ENCODE peak calls at places on chromosome 21, in nine cellular contexts. One of them, this sample, is unnamed.

GRCh38 chr21:15730484-15731242 is 881 bp downstream of the USP25 start:
- DNase-seq in cardiac fibroblast: peak
- DNase-seq in lower leg skin: peak
- DNase-seq in MM.1S: peak
- DNase-seq in tibial nerve: no peak
- DNase-seq in cardiac muscle cell: no peak
- DNase-seq in endothelial cell of umbilical vein: peak
- DNase-seq in thoracic aorta: no peak
- DNase-seq in pancreas: no peak
- DNase-seq in this sample: no peak

GRCh38 chr21:21188513-21189188 is 190.4 kb downstream of the NCAM2 start:
- DNase-seq in cardiac muscle cell: no peak
- DNase-seq in lower leg skin: no peak
- DNase-seq in pancreas: no peak
- DNase-seq in endothelial cell of umbilical vein: no peak
- DNase-seq in MM.1S: no peak
- DNase-seq in cardiac fibroblast: peak
- DNase-seq in thoracic aorta: no peak
- DNase-seq in tibial nerve: no peak
- DNase-seq in this sample: no peak

GRCh38 chr21:32463889-32464300 is 51.4 kb downstream of the EVA1C start:
- DNase-seq in lower leg skin: peak
- DNase-seq in cardiac muscle cell: no peak
- DNase-seq in pancreas: no peak
- DNase-seq in MM.1S: no peak
- DNase-seq in cardiac fibroblast: peak
- DNase-seq in thoracic aorta: no peak
- DNase-seq in endothelial cell of umbilical vein: peak
- DNase-seq in tibial nerve: no peak
- DNase-seq in this sample: no peak

GRCh38 chr21:17050156-17050555 is 462.7 kb upstream of the CXADR start:
- DNase-seq in thoracic aorta: no peak
- DNase-seq in endothelial cell of umbilical vein: no peak
- DNase-seq in MM.1S: no peak
- DNase-seq in lower leg skin: no peak
- DNase-seq in pancreas: no peak
- DNase-seq in cardiac fibroblast: no peak
- DNase-seq in cardiac muscle cell: no peak
- DNase-seq in tibial nerve: no peak
- DNase-seq in this sample: no peak

GRCh38 chr21:24367936-24368335 is 1239.3 kb downstream of the MRPL39 start:
- DNase-seq in tibial nerve: no peak
- DNase-seq in thoracic aorta: no peak
- DNase-seq in pancreas: no peak
- DNase-seq in cardiac fibroblast: peak
- DNase-seq in lower leg skin: no peak
- DNase-seq in cardiac muscle cell: no peak
- DNase-seq in endothelial cell of umbilical vein: no peak
- DNase-seq in MM.1S: no peak
- DNase-seq in this sample: no peak

GRCh38 chr21:35559128-35559831 is 501.0 kb downstream of the SETD4 start:
- DNase-seq in MM.1S: no peak
- DNase-seq in cardiac fibroblast: peak
- DNase-seq in tibial nerve: no peak
- DNase-seq in cardiac muscle cell: no peak
- DNase-seq in thoracic aorta: no peak
- DNase-seq in endothelial cell of umbilical vein: no peak
- DNase-seq in lower leg skin: no peak
- DNase-seq in pancreas: no peak
- DNase-seq in this sample: no peak

GRCh38 chr21:21147374-21147745 is 149.2 kb downstream of the NCAM2 start:
- DNase-seq in pancreas: no peak
- DNase-seq in endothelial cell of umbilical vein: no peak
- DNase-seq in cardiac muscle cell: no peak
- DNase-seq in MM.1S: no peak
- DNase-seq in lower leg skin: no peak
- DNase-seq in tibial nerve: no peak
- DNase-seq in cardiac fibroblast: no peak
- DNase-seq in thoracic aorta: no peak
- DNase-seq in this sample: no peak

GRCh38 chr21:17343055-17343454 is 169.8 kb upstream of the CXADR start:
- DNase-seq in thoracic aorta: no peak
- DNase-seq in lower leg skin: no peak
- DNase-seq in MM.1S: peak
- DNase-seq in tibial nerve: no peak
- DNase-seq in cardiac fibroblast: peak
- DNase-seq in endothelial cell of umbilical vein: peak
- DNase-seq in pancreas: no peak
- DNase-seq in cardiac muscle cell: peak
- DNase-seq in this sample: no peak

GRCh38 chr21:43277481-43278351 is 108.9 kb downstream of the CRYAA start:
- DNase-seq in lower leg skin: no peak
- DNase-seq in MM.1S: no peak
- DNase-seq in tibial nerve: no peak
- DNase-seq in pancreas: no peak
- DNase-seq in cardiac muscle cell: peak
- DNase-seq in cardiac fibroblast: no peak
- DNase-seq in endothelial cell of umbilical vein: no peak
- DNase-seq in thoracic aorta: no peak
- DNase-seq in this sample: no peak

GRCh38 chr21:29194847-29195246 is 64.4 kb downstream of the MAP3K7CL start:
- DNase-seq in cardiac fibroblast: peak
- DNase-seq in pancreas: no peak
- DNase-seq in thoracic aorta: no peak
- DNase-seq in MM.1S: no peak
- DNase-seq in endothelial cell of umbilical vein: no peak
- DNase-seq in cardiac muscle cell: no peak
- DNase-seq in tibial nerve: no peak
- DNase-seq in lower leg skin: no peak
- DNase-seq in this sample: no peak

GRCh38 chr21:29194342-29194741 is 63.9 kb downstream of the MAP3K7CL start:
- DNase-seq in cardiac fibroblast: no peak
- DNase-seq in endothelial cell of umbilical vein: no peak
- DNase-seq in thoracic aorta: no peak
- DNase-seq in tibial nerve: no peak
- DNase-seq in lower leg skin: no peak
- DNase-seq in MM.1S: no peak
- DNase-seq in pancreas: no peak
- DNase-seq in cardiac muscle cell: no peak
- DNase-seq in this sample: no peak

GRCh38 chr21:29196664-29197052 is 66.2 kb downstream of the MAP3K7CL start:
- DNase-seq in pancreas: no peak
- DNase-seq in lower leg skin: no peak
- DNase-seq in thoracic aorta: no peak
- DNase-seq in cardiac fibroblast: no peak
- DNase-seq in cardiac muscle cell: no peak
- DNase-seq in tibial nerve: no peak
- DNase-seq in MM.1S: no peak
- DNase-seq in endothelial cell of umbilical vein: no peak
- DNase-seq in this sample: no peak

GRCh38 chr21:29193907-29194306 is 63.5 kb downstream of the MAP3K7CL start:
- DNase-seq in thoracic aorta: no peak
- DNase-seq in cardiac muscle cell: no peak
- DNase-seq in MM.1S: no peak
- DNase-seq in pancreas: no peak
- DNase-seq in lower leg skin: no peak
- DNase-seq in tibial nerve: no peak
- DNase-seq in endothelial cell of umbilical vein: no peak
- DNase-seq in cardiac fibroblast: no peak
- DNase-seq in this sample: no peak

DNA sequence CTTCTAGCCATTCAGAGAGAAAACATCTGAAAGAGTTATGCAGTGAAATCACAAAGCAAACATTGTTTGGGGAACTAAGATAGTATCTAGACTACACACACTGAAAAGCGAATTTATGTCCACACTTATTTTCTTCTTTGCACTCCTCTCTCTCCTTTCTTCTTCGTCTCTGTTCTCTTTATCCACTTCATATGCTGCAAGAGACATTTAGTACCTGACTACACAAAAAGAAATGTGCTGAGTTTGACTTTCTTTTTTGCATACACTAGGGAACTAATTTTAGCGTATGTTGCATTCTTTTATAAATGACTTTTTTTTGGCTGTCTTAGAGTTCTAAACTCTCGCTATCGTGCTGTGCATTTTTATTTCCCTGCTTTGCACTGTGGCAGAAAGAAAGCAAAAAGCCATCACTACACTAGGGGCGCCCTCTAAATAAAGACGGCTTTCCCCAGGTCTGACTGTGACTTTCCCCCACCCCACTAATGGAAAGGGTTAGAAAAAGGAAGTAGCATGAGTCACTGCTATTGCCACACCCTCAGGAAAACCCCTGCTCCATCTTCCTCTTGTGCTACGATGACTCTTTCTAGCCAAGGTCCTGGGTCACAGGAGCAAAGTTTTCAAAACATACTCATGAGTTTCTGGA is 65.7 kb downstream of the MAP3K7CL start:
- DNase-seq in lower leg skin: no peak
- DNase-seq in MM.1S: peak
- DNase-seq in pancreas: peak
- DNase-seq in thoracic aorta: peak
- DNase-seq in tibial nerve: no peak
- DNase-seq in cardiac muscle cell: no peak
- DNase-seq in cardiac fibroblast: peak
- DNase-seq in endothelial cell of umbilical vein: peak
- DNase-seq in this sample: peak
- H3K4me3 ChIP-seq in lower leg skin: no peak
- H3K4me3 ChIP-seq in MM.1S: peak
- H3K4me3 ChIP-seq in pancreas: no peak
- H3K4me3 ChIP-seq in thoracic aorta: peak
- H3K4me3 ChIP-seq in tibial nerve: no peak
- H3K4me3 ChIP-seq in cardiac muscle cell: no peak
- H3K4me3 ChIP-seq in cardiac fibroblast: peak
- H3K4me3 ChIP-seq in endothelial cell of umbilical vein: peak
- H3K4me3 ChIP-seq in this sample: peak

GRCh38 chr21:36745459-36745858 is 46.5 kb downstream of the SIM2 start:
- DNase-seq in endothelial cell of umbilical vein: no peak
- DNase-seq in tibial nerve: no peak
- DNase-seq in pancreas: no peak
- DNase-seq in lower leg skin: no peak
- DNase-seq in cardiac muscle cell: no peak
- DNase-seq in MM.1S: no peak
- DNase-seq in cardiac fibroblast: no peak
- DNase-seq in thoracic aorta: no peak
- DNase-seq in this sample: no peak
- TF ChIP-seq CTCF in endothelial cell of umbilical vein: no peak
- TF ChIP-seq CTCF in tibial nerve: no peak
- TF ChIP-seq CTCF in pancreas: no peak
- TF ChIP-seq CTCF in lower leg skin: no peak
- TF ChIP-seq CTCF in cardiac muscle cell: no peak
- TF ChIP-seq CTCF in MM.1S: no peak
- TF ChIP-seq CTCF in cardiac fibroblast: no peak
- TF ChIP-seq CTCF in thoracic aorta: no peak
- TF ChIP-seq CTCF in this sample: no peak

GRCh38 chr21:26099610-26100219 is 70.9 kb downstream of the APP start:
- DNase-seq in thoracic aorta: no peak
- DNase-seq in endothelial cell of umbilical vein: no peak
- DNase-seq in cardiac muscle cell: no peak
- DNase-seq in tibial nerve: no peak
- DNase-seq in cardiac fibroblast: no peak
- DNase-seq in pancreas: no peak
- DNase-seq in lower leg skin: no peak
- DNase-seq in MM.1S: no peak
- DNase-seq in this sample: no peak
- H3K4me3 ChIP-seq in thoracic aorta: no peak
- H3K4me3 ChIP-seq in endothelial cell of umbilical vein: no peak
- H3K4me3 ChIP-seq in cardiac muscle cell: no peak
- H3K4me3 ChIP-seq in tibial nerve: no peak
- H3K4me3 ChIP-seq in cardiac fibroblast: no peak
- H3K4me3 ChIP-seq in pancreas: no peak
- H3K4me3 ChIP-seq in lower leg skin: no peak
- H3K4me3 ChIP-seq in MM.1S: no peak
- H3K4me3 ChIP-seq in this sample: no peak

GRCh38 chr21:41664881-41665765 is 101.7 kb downstream of the RIPK4 start:
- DNase-seq in MM.1S: no peak
- DNase-seq in lower leg skin: peak
- DNase-seq in tibial nerve: peak
- DNase-seq in endothelial cell of umbilical vein: peak
- DNase-seq in cardiac muscle cell: no peak
- DNase-seq in thoracic aorta: peak
- DNase-seq in pancreas: no peak
- DNase-seq in cardiac fibroblast: peak
- DNase-seq in this sample: no peak

GRCh38 chr21:41662161-41662560 is 104.7 kb downstream of the RIPK4 start:
- DNase-seq in pancreas: no peak
- DNase-seq in endothelial cell of umbilical vein: no peak
- DNase-seq in MM.1S: no peak
- DNase-seq in lower leg skin: peak
- DNase-seq in cardiac muscle cell: no peak
- DNase-seq in thoracic aorta: no peak
- DNase-seq in cardiac fibroblast: no peak
- DNase-seq in tibial nerve: no peak
- DNase-seq in this sample: no peak

GRCh38 chr21:41662761-41663160 is 104.1 kb downstream of the RIPK4 start:
- DNase-seq in thoracic aorta: no peak
- DNase-seq in tibial nerve: no peak
- DNase-seq in cardiac fibroblast: no peak
- DNase-seq in cardiac muscle cell: no peak
- DNase-seq in MM.1S: no peak
- DNase-seq in endothelial cell of umbilical vein: no peak
- DNase-seq in lower leg skin: peak
- DNase-seq in pancreas: no peak
- DNase-seq in this sample: no peak

GRCh38 chr21:41665766-41666595 is 100.9 kb downstream of the RIPK4 start:
- DNase-seq in pancreas: no peak
- DNase-seq in endothelial cell of umbilical vein: no peak
- DNase-seq in MM.1S: no peak
- DNase-seq in thoracic aorta: no peak
- DNase-seq in cardiac fibroblast: no peak
- DNase-seq in cardiac muscle cell: no peak
- DNase-seq in lower leg skin: peak
- DNase-seq in tibial nerve: no peak
- DNase-seq in this sample: no peak

DNA sequence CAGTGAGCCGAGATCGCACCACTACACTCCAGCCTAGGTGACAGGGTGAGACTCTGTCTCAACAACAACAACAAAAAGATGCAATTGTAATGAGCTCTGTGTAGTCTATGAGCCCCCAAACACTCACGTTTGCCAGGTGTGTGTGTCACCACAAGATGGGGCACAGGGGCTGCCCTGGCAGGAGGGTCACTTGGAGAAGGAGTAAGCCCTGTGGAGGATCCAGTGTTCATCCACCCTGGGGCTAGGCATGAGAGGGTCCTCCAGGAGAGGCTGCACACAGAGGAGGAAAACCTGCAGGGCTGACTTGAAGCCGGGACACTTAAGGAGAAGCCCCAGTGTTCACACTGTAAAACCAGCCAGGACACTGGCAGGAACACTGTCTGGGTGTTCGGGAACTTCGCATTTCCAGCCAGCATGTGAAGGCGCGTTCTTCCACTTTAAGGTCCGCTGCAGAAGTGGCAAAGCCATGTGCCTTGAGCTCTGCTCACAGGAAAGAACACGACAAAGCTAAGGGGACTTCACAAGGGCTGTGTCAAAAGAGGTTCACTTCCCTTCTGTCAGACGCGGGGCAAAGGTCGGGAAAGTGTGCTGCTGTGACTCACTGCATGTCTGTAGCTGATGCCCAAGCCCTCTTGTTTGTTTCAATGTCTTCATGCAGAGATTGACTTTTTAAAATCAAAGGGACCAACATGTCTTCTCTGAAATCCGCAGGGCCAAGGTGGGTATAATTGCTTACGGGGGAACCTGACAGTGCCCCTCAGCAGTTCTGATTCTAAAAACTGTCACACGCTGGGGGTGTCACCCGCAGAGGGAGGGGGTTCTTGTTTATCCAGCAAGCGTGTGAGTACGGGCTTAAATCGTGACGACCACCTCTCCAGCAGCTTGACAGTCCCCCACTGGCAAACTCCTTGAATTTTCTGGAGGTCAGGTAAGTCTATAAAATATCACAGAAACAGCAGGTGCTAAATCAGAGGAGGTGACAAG is 102.8 kb downstream of the RIPK4 start:
- DNase-seq in pancreas: no peak
- DNase-seq in endothelial cell of umbilical vein: peak
- DNase-seq in MM.1S: no peak
- DNase-seq in cardiac fibroblast: peak
- DNase-seq in lower leg skin: peak
- DNase-seq in cardiac muscle cell: peak
- DNase-seq in thoracic aorta: no peak
- DNase-seq in tibial nerve: no peak
- DNase-seq in this sample: no peak
- TF ChIP-seq CTCF in pancreas: no peak
- TF ChIP-seq CTCF in endothelial cell of umbilical vein: no peak
- TF ChIP-seq CTCF in MM.1S: no peak
- TF ChIP-seq CTCF in cardiac fibroblast: no peak
- TF ChIP-seq CTCF in lower leg skin: no peak
- TF ChIP-seq CTCF in cardiac muscle cell: no peak
- TF ChIP-seq CTCF in thoracic aorta: no peak
- TF ChIP-seq CTCF in tibial nerve: no peak
- TF ChIP-seq CTCF in this sample: no peak

This sample was measured in GM12864.